ENCODE peak calls at places on chromosomes 12 and 14, in eight cellular contexts. Z is activated CD4-positive, alpha-beta memory T cell treated with anti-CD3 and anti-CD28 coated beads, Interleukin-2, amount 10 ng/mL, durations not matched to agents 7 days and 5 days; U is neural progenitor cell; P is stimulated activated CD8-positive, alpha-beta memory T cell treated with anti-CD3 and anti-CD28 coated beads, Interleukin-7, amount 100 ng/mL, for 24 hours; R is GM20000; N is MCF 10A; C is nucleus accumbens; I is IMR-90. G is an unnamed sample.

GRCh38 chr14:38056270-38056669 is 151.4 kb upstream of the SSTR1 start:
- DNase-seq in R (no peak), N (no peak), P (no peak), Z (no peak), I (no peak), U (peak), C (no peak), G (peak)

GRCh38 chr14:67559639-67560038 is 26.5 kb downstream of the PLEKHH1 start:
- DNase-seq in N (no peak), P (no peak), Z (no peak), R (no peak), U (no peak), I (no peak), C (no peak), G (no peak)

GRCh38 chr14:67335781-67336180 is 23.8 kb downstream of the ATP6V1D start:
- DNase-seq in U (peak), R (no peak), N (peak), I (peak), P (no peak), C (no peak), Z (no peak), G (peak)

GRCh38 chr12:51536159-51536558 is 54.9 kb upstream of the SCN8A start:
- DNase-seq in C (no peak), Z (no peak), P (no peak), R (no peak), N (no peak), U (no peak), I (peak), G (no peak)

GRCh38 chr14:29320261-29320660 is 553.7 kb downstream of the FOXG1 start:
- DNase-seq in Z (no peak), U (no peak), N (no peak), R (no peak), P (no peak), I (peak), C (no peak), G (no peak)

GRCh38 chr12:21478756-21479455 is 22.5 kb downstream of the RECQL start:
- DNase-seq in R (no peak), C (no peak), N (no peak), P (no peak), I (no peak), Z (no peak), U (no peak), G (no peak)

GRCh38 chr12:32303171-32303570 is 96.2 kb upstream of the FGD4 start:
- DNase-seq in P (no peak), Z (no peak), U (no peak), I (peak), N (no peak), C (no peak), R (no peak), G (no peak)

GRCh38 chr12:29242921-29243431 is 93.9 kb downstream of the FAR2 start:
- DNase-seq in C (no peak), I (no peak), U (no peak), N (no peak), R (no peak), P (no peak), Z (no peak), G (no peak)

GRCh38 chr14:94331462-94331861 is 8.3 kb upstream of the SERPINA6 start:
- DNase-seq in C (no peak), R (no peak), P (no peak), I (no peak), Z (no peak), N (no peak), U (no peak), G (no peak)

GRCh38 chr14:91899213-91899612 is 31.9 kb upstream of the TC2N start:
- DNase-seq in I (no peak), P (no peak), Z (peak), C (no peak), R (no peak), U (no peak), N (peak), G (peak)

GRCh38 chr14:69475194-69475818 is 9.2 kb upstream of the PLEKHD1 start:
- DNase-seq in N (peak), I (peak), R (peak), C (no peak), P (no peak), U (peak), Z (no peak), G (peak)

GRCh38 chr14:76537912-76538647 is 162.1 kb downstream of the ESRRB start:
- DNase-seq in C (no peak), U (no peak), I (no peak), Z (no peak), N (no peak), P (no peak), R (no peak), G (no peak)

GRCh38 chr14:76354310-76354709 is 21.6 kb upstream of the ESRRB start:
- DNase-seq in N (no peak), Z (no peak), P (no peak), I (no peak), C (no peak), U (no peak), R (no peak), G (no peak)

GRCh38 chr14:76695263-76695920 is 65.9 kb upstream of the VASH1 start:
- DNase-seq in U (no peak), N (no peak), P (no peak), Z (no peak), R (no peak), I (no peak), C (no peak), G (no peak)

GRCh38 chr12:6540181-6540877 is 6.0 kb downstream of the GAPDH start:
- DNase-seq in U (peak), R (peak), P (no peak), N (peak), C (no peak), I (peak), Z (peak), G (peak)

GRCh38 chr12:97778111-97778510 is 315.5 kb downstream of the RMST start:
- DNase-seq in U (no peak), P (no peak), C (no peak), R (no peak), Z (no peak), I (no peak), N (no peak), G (no peak)

GRCh38 chr14:104359301-104359968 is 220.1 kb upstream of the C14orf180 start:
- DNase-seq in P (no peak), R (no peak), Z (no peak), N (no peak), C (no peak), U (no peak), I (no peak), G (no peak)

GRCh38 chr14:99041141-99041819 is 230.7 kb downstream of the BCL11B start:
- DNase-seq in I (no peak), P (no peak), Z (no peak), C (no peak), R (no peak), U (no peak), N (peak), G (no peak)

GRCh38 chr14:73242274-73242960 is 5.1 kb downstream of the PAPLN start:
- DNase-seq in C (peak), Z (no peak), N (no peak), P (no peak), U (no peak), R (peak), I (no peak), G (no peak)

GRCh38 chr14:88831285-88831684 is 6.8 kb downstream of the TTC8 start:
- DNase-seq in C (no peak), P (no peak), R (no peak), I (peak), N (peak), U (no peak), Z (no peak), G (no peak)

GRCh38 chr12:32419520-32419960 is 20.2 kb downstream of the FGD4 start:
- DNase-seq in U (no peak), R (no peak), C (no peak), Z (no peak), P (no peak), I (peak), N (no peak), G (no peak)

GRCh38 chr14:23430016-23430732 is 5.3 kb downstream of the MYH7 start:
- DNase-seq in N (no peak), C (no peak), U (no peak), I (no peak), R (no peak), Z (no peak), P (no peak), G (no peak)

GRCh38 chr14:29900609-29901350 is 26.9 kb downstream of the PRKD1 start:
- DNase-seq in Z (no peak), I (no peak), C (no peak), P (no peak), R (no peak), N (no peak), U (no peak), G (no peak)

GRCh38 chr14:83558946-83559345 is 1971.0 kb upstream of the FLRT2 start:
- DNase-seq in R (no peak), P (no peak), I (no peak), C (no peak), Z (no peak), N (no peak), U (no peak), G (no peak)

GRCh38 chr12:2301531-2302461 is 249.0 kb downstream of the CACNA1C start:
- DNase-seq in U (no peak), C (no peak), I (peak), R (no peak), Z (no peak), P (no peak), N (peak), G (no peak)

GRCh38 chr12:84079621-84080020 is 833.0 kb downstream of the SLC6A15 start:
- DNase-seq in P (no peak), U (no peak), Z (no peak), C (no peak), R (no peak), I (peak), N (no peak), G (no peak)

GRCh38 chr14:99314623-99315022 is 42.6 kb upstream of the BCL11B start:
- DNase-seq in I (no peak), Z (no peak), C (no peak), R (no peak), P (no peak), N (no peak), U (no peak), G (peak)

GRCh38 chr14:95538801-95539509 is 4.1 kb downstream of the GLRX5 start:
- DNase-seq in I (no peak), U (no peak), N (no peak), R (no peak), C (no peak), P (no peak), Z (no peak), G (no peak)

GRCh38 chr12:88237954-88238353 is 95.8 kb downstream of the TMTC3 start:
- DNase-seq in R (no peak), I (peak), U (no peak), C (no peak), P (no peak), N (peak), Z (no peak), G (no peak)

GRCh38 chr12:7859552-7859951 is 13.2 kb downstream of the SLC2A14 start:
- DNase-seq in N (no peak), C (no peak), Z (no peak), P (no peak), R (no peak), U (no peak), I (peak), G (no peak)

GRCh38 chr14:68380304-68380840 is 412.5 kb downstream of the ZFP36L1 start:
- DNase-seq in U (no peak), R (peak), P (no peak), N (no peak), Z (no peak), I (no peak), C (no peak), G (no peak)

GRCh38 chr12:108720757-108721514 is 10.4 kb downstream of the CORO1C start:
- DNase-seq in I (no peak), Z (no peak), N (peak), P (no peak), U (no peak), C (no peak), R (no peak), G (no peak)

GRCh38 chr12:113247123-113248045 is 26.1 kb downstream of the TPCN1 start:
- DNase-seq in I (peak), Z (no peak), P (no peak), U (no peak), R (no peak), C (no peak), N (no peak), G (no peak)

G was measured in iPS-NIHi11.